ENCODE peak calls at places on chromosomes 6 and 20, in six cellular contexts. W is GM12864; B is hepatocyte; J is CD8-positive, alpha-beta T cell; V is prostate gland; U is right atrium auricular region. Z is an unnamed sample.

GRCh38 chr6:167647333-167647732 is 179.4 kb upstream of the AFDN start:
- DNase-seq in W (no peak), B (no peak), J (no peak), V (no peak), U (no peak), Z (no peak)

GRCh38 chr6:37113976-37114375 is 56.0 kb upstream of the PIM1 start:
- DNase-seq in W (no peak), B (no peak), J (no peak), V (no peak), U (no peak), Z (no peak)

GRCh38 chr6:49539102-49539501 is 11.4 kb upstream of the C6orf141 start:
- DNase-seq in W (no peak), B (no peak), J (no peak), V (no peak), U (no peak), Z (no peak)

GRCh38 chr6:46421239-46421638 is 70.0 kb downstream of the RCAN2 start:
- DNase-seq in W (no peak), B (no peak), J (no peak), V (no peak), U (no peak), Z (no peak)

GRCh38 chr6:31686483-31686882 is 5.6 kb upstream of the LY6G5C start:
- DNase-seq in W (no peak), B (no peak), J (no peak), V (no peak), U (no peak), Z (no peak)

GRCh38 chr6:20744911-20745557 is 210.8 kb downstream of the CDKAL1 start:
- DNase-seq in W (no peak), B (no peak), J (no peak), V (no peak), U (no peak), Z (no peak)

GRCh38 chr6:156791261-156791850 is 14.2 kb downstream of the ARID1B start:
- DNase-seq in W (peak), B (peak), J (no peak), V (no peak), U (no peak), Z (no peak)

GRCh38 chr6:117549606-117550005 is 52.7 kb downstream of the GOPC start:
- DNase-seq in W (no peak), B (no peak), J (no peak), V (no peak), U (no peak), Z (no peak)

GRCh38 chr6:46051962-46052361 is 36.3 kb upstream of the CLIC5 start:
- DNase-seq in W (no peak), B (no peak), J (no peak), V (no peak), U (no peak), Z (no peak)

GRCh38 chr6:49565855-49566254 is 15.4 kb downstream of the C6orf141 start:
- DNase-seq in W (no peak), B (no peak), J (no peak), V (no peak), U (no peak), Z (no peak)

GRCh38 chr20:34708621-34709043 is 4.5 kb downstream of the TP53INP2 start:
- DNase-seq in W (no peak), B (peak), J (peak), V (peak), U (peak), Z (no peak)

GRCh38 chr6:24145690-24146131 is 19.7 kb downstream of the NRSN1 start:
- DNase-seq in W (no peak), B (no peak), J (no peak), V (no peak), U (no peak), Z (no peak)

GRCh38 chr6:24139080-24139479 is 13.1 kb downstream of the NRSN1 start:
- DNase-seq in W (no peak), B (no peak), J (no peak), V (no peak), U (no peak), Z (no peak)

GRCh38 chr6:24139639-24140038 is 13.6 kb downstream of the NRSN1 start:
- DNase-seq in W (no peak), B (no peak), J (no peak), V (no peak), U (no peak), Z (no peak)

GRCh38 chr6:24140572-24140971 is 14.6 kb downstream of the NRSN1 start:
- DNase-seq in W (no peak), B (no peak), J (no peak), V (no peak), U (no peak), Z (no peak)
- TF ChIP-seq CTCF in W (no peak), B (no peak), J (no peak), V (no peak), U (no peak), Z (no peak)

GRCh38 chr20:41889125-41889870 is 271.1 kb upstream of the CHD6 start:
- DNase-seq in W (no peak), B (no peak), J (no peak), V (no peak), U (no peak), Z (no peak)
- TF ChIP-seq CTCF in W (peak), B (peak), J (no peak), V (peak), U (no peak), Z (no peak)

GRCh38 chr6:33314515-33314942 is 651 bp upstream of the TAPBP start:
- DNase-seq in W (peak), B (peak), J (peak), V (peak), U (peak), Z (no peak)

GRCh38 chr6:33313709-33314514 is at the start of gene TAPBP:
- DNase-seq in W (peak), B (peak), J (peak), V (peak), U (no peak), Z (no peak)

GRCh38 chr6:33313105-33313708 is 671 bp downstream of the TAPBP start:
- DNase-seq in W (no peak), B (peak), J (no peak), V (no peak), U (peak), Z (no peak)

GRCh38 chr6:33314943-33315752 is 1.3 kb upstream of the TAPBP start:
- DNase-seq in W (no peak), B (peak), J (no peak), V (peak), U (no peak), Z (no peak)

GRCh38 chr6:33312361-33313104 is 1.3 kb downstream of the TAPBP start:
- DNase-seq in W (peak), B (peak), J (peak), V (peak), U (no peak), Z (no peak)
- TF ChIP-seq CTCF in W (no peak), B (no peak), J (no peak), V (no peak), U (no peak), Z (no peak)

GRCh38 chr6:78308025-78308424 is 559.3 kb upstream of the IRAK1BP1 start:
- DNase-seq in W (no peak), B (no peak), J (no peak), V (no peak), U (no peak), Z (no peak)
- TF ChIP-seq CTCF in W (peak), B (no peak), J (no peak), V (no peak), U (no peak), Z (no peak)

Z was measured in osteocyte.